ENCODE peak calls at places on chromosomes 5 and 9, in five cellular contexts. One of them, this sample, is unnamed.

GRCh38 chr5:150077996-150078801 is 8.2 kb downstream of the CSF1R start:
- DNase-seq in mesendoderm: no peak
- DNase-seq in GM12878: no peak
- DNase-seq in iPS DF 6.9: no peak
- DNase-seq in heart right ventricle: no peak
- DNase-seq in this sample: no peak

GRCh38 chr9:114284316-114285060 is 38.4 kb upstream of the ORM1 start:
- DNase-seq in GM12878: no peak
- DNase-seq in mesendoderm: no peak
- DNase-seq in heart right ventricle: no peak
- DNase-seq in iPS DF 6.9: no peak
- DNase-seq in this sample: no peak

GRCh38 chr9:71816782-71817549 is 48.7 kb upstream of the CEMIP2 start:
- DNase-seq in heart right ventricle: no peak
- DNase-seq in iPS DF 6.9: no peak
- DNase-seq in mesendoderm: no peak
- DNase-seq in GM12878: no peak
- DNase-seq in this sample: no peak

GRCh38 chr9:37029304-37029775 is 4.7 kb downstream of the PAX5 start:
- DNase-seq in GM12878: no peak
- DNase-seq in heart right ventricle: no peak
- DNase-seq in iPS DF 6.9: no peak
- DNase-seq in mesendoderm: peak
- DNase-seq in this sample: peak

GRCh38 chr5:131042021-131042789 is 122.9 kb downstream of the HINT1 start:
- DNase-seq in GM12878: no peak
- DNase-seq in mesendoderm: no peak
- DNase-seq in heart right ventricle: no peak
- DNase-seq in iPS DF 6.9: no peak
- DNase-seq in this sample: no peak

GRCh38 chr9:27333241-27334052 is 36.5 kb upstream of the EQTN start:
- DNase-seq in GM12878: peak
- DNase-seq in iPS DF 6.9: peak
- DNase-seq in mesendoderm: peak
- DNase-seq in heart right ventricle: no peak
- DNase-seq in this sample: peak

GRCh38 chr9:75265525-75265972 is 177.2 kb downstream of the OSTF1 start:
- DNase-seq in iPS DF 6.9: peak
- DNase-seq in mesendoderm: peak
- DNase-seq in heart right ventricle: no peak
- DNase-seq in GM12878: no peak
- DNase-seq in this sample: peak

GRCh38 chr5:93570294-93571110 is 10.5 kb downstream of the NR2F1-AS1 start:
- DNase-seq in GM12878: no peak
- DNase-seq in heart right ventricle: peak
- DNase-seq in iPS DF 6.9: no peak
- DNase-seq in mesendoderm: no peak
- DNase-seq in this sample: no peak

GRCh38 chr5:14435481-14435880 is 146.1 kb upstream of the OTULINL start:
- DNase-seq in heart right ventricle: no peak
- DNase-seq in GM12878: no peak
- DNase-seq in iPS DF 6.9: no peak
- DNase-seq in mesendoderm: no peak
- DNase-seq in this sample: no peak

GRCh38 chr5:117266237-117266725 is 691.7 kb upstream of the SEMA6A start:
- DNase-seq in mesendoderm: no peak
- DNase-seq in GM12878: no peak
- DNase-seq in iPS DF 6.9: no peak
- DNase-seq in heart right ventricle: no peak
- DNase-seq in this sample: no peak

GRCh38 chr5:60206234-60206633 is 312.7 kb upstream of the PDE4D start:
- DNase-seq in GM12878: no peak
- DNase-seq in iPS DF 6.9: no peak
- DNase-seq in mesendoderm: no peak
- DNase-seq in heart right ventricle: no peak
- DNase-seq in this sample: no peak

GRCh38 chr9:110125207-110125751 is 82.7 kb downstream of the C9orf152 start:
- DNase-seq in iPS DF 6.9: no peak
- DNase-seq in GM12878: no peak
- DNase-seq in mesendoderm: peak
- DNase-seq in heart right ventricle: peak
- DNase-seq in this sample: no peak
- H3K4me3 ChIP-seq in iPS DF 6.9: no peak
- H3K4me3 ChIP-seq in GM12878: no peak
- H3K4me3 ChIP-seq in mesendoderm: no peak
- H3K4me3 ChIP-seq in heart right ventricle: peak
- H3K4me3 ChIP-seq in this sample: no peak

DNA sequence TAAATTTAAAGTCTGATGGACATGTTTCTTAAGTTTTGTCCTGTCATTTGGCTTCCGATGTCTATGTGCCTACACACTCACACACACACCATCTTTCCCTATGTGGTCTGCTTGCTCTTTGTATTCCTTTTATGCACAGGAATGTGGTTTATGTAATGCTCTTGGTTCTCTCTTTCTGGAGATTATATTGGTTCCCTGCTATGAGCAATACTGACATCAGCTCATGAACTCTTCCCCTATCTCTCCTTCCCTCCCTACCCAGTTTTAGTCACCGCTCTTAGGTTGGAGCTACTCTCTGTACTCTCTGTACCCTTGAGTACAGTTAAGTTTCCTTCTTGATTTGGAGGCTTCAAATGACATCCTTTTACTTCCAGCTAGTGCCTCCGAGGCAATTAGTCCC is 77.9 kb upstream of the MVB12B start:
- DNase-seq in heart right ventricle: no peak
- DNase-seq in GM12878: no peak
- DNase-seq in iPS DF 6.9: no peak
- DNase-seq in mesendoderm: no peak
- DNase-seq in this sample: no peak
- H3K4me3 ChIP-seq in heart right ventricle: no peak
- H3K4me3 ChIP-seq in GM12878: no peak
- H3K4me3 ChIP-seq in iPS DF 6.9: no peak
- H3K4me3 ChIP-seq in mesendoderm: no peak
- H3K4me3 ChIP-seq in this sample: no peak

DNA sequence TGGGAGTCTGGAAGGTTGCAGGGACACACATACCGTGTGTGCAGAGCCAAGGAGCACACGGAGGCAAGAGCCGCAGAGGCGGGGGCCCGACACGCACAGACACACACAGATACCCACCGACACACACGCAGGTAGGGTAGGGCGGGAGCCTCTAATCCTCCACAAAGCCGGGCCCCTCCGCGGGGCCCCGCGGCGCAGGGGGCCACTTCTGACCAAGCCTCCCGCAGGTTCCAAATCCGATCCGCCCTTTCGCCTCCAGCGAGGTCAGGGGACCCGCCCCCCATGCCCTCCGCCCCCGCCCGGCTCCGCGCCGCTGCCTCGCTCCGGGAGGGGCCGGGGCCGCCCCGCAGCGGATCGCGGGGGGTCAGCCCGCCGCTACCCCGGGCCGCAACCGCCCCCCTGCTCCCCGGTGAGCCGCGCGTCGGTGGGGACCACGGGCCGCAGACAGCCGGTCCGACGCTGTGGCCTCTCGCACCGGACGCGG is 1.4 kb upstream of the LMX1B start:
- DNase-seq in mesendoderm: no peak
- DNase-seq in GM12878: no peak
- DNase-seq in iPS DF 6.9: no peak
- DNase-seq in heart right ventricle: no peak
- DNase-seq in this sample: no peak
- H3K4me3 ChIP-seq in mesendoderm: no peak
- H3K4me3 ChIP-seq in GM12878: no peak
- H3K4me3 ChIP-seq in iPS DF 6.9: peak
- H3K4me3 ChIP-seq in heart right ventricle: peak
- H3K4me3 ChIP-seq in this sample: no peak

GRCh38 chr9:129333961-129334743 is 156.1 kb upstream of the IER5L start:
- DNase-seq in iPS DF 6.9: peak
- DNase-seq in heart right ventricle: peak
- DNase-seq in mesendoderm: peak
- DNase-seq in GM12878: no peak
- DNase-seq in this sample: no peak
- H3K4me3 ChIP-seq in iPS DF 6.9: no peak
- H3K4me3 ChIP-seq in heart right ventricle: peak
- H3K4me3 ChIP-seq in mesendoderm: no peak
- H3K4me3 ChIP-seq in GM12878: no peak
- H3K4me3 ChIP-seq in this sample: no peak

GRCh38 chr5:119312403-119312802 is 43.4 kb upstream of the TNFAIP8 start:
- DNase-seq in heart right ventricle: no peak
- DNase-seq in iPS DF 6.9: no peak
- DNase-seq in GM12878: no peak
- DNase-seq in mesendoderm: no peak
- DNase-seq in this sample: no peak

GRCh38 chr5:119313876-119314605 is 41.8 kb upstream of the TNFAIP8 start:
- DNase-seq in heart right ventricle: no peak
- DNase-seq in GM12878: no peak
- DNase-seq in iPS DF 6.9: no peak
- DNase-seq in mesendoderm: peak
- DNase-seq in this sample: no peak

GRCh38 chr5:119315516-119315949 is 40.3 kb upstream of the TNFAIP8 start:
- DNase-seq in iPS DF 6.9: no peak
- DNase-seq in GM12878: peak
- DNase-seq in mesendoderm: peak
- DNase-seq in heart right ventricle: no peak
- DNase-seq in this sample: peak

GRCh38 chr5:119311688-119312087 is 44.1 kb upstream of the TNFAIP8 start:
- DNase-seq in GM12878: no peak
- DNase-seq in mesendoderm: no peak
- DNase-seq in heart right ventricle: no peak
- DNase-seq in iPS DF 6.9: no peak
- DNase-seq in this sample: no peak

DNA sequence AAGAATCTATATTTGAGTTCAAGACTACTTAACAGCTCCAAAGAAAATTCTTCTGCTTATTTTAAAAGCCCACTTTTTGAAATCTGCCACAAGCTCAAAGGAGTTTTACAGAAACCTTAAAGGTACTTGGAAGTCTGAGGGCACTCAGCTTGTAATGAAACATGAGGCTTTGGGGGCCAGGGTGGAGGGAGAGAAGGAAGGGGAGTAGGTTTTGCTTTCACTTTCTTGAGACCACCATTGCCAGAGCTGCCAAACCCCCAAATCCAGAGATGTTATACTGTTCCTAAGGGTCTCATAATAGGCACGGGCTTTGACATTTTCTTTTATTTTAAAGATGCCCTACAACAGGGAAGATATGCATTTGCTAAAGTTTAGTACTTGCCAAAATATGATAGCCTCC is 42.6 kb upstream of the TNFAIP8 start:
- DNase-seq in heart right ventricle: no peak
- DNase-seq in mesendoderm: no peak
- DNase-seq in iPS DF 6.9: no peak
- DNase-seq in GM12878: no peak
- DNase-seq in this sample: no peak
- H3K4me3 ChIP-seq in heart right ventricle: no peak
- H3K4me3 ChIP-seq in mesendoderm: no peak
- H3K4me3 ChIP-seq in iPS DF 6.9: no peak
- H3K4me3 ChIP-seq in GM12878: no peak
- H3K4me3 ChIP-seq in this sample: no peak

GRCh38 chr9:86585422-86586143 is 231.4 kb upstream of the TUT7 start:
- DNase-seq in heart right ventricle: no peak
- DNase-seq in iPS DF 6.9: no peak
- DNase-seq in GM12878: no peak
- DNase-seq in mesendoderm: peak
- DNase-seq in this sample: no peak
- H3K4me3 ChIP-seq in heart right ventricle: peak
- H3K4me3 ChIP-seq in iPS DF 6.9: no peak
- H3K4me3 ChIP-seq in GM12878: no peak
- H3K4me3 ChIP-seq in mesendoderm: no peak
- H3K4me3 ChIP-seq in this sample: no peak

GRCh38 chr9:134260801-134261200 is 65.5 kb upstream of the RXRA start:
- DNase-seq in mesendoderm: no peak
- DNase-seq in iPS DF 6.9: no peak
- DNase-seq in heart right ventricle: no peak
- DNase-seq in GM12878: no peak
- DNase-seq in this sample: no peak

GRCh38 chr9:134263575-134263974 is 62.7 kb upstream of the RXRA start:
- DNase-seq in mesendoderm: no peak
- DNase-seq in GM12878: no peak
- DNase-seq in iPS DF 6.9: no peak
- DNase-seq in heart right ventricle: no peak
- DNase-seq in this sample: no peak

GRCh38 chr9:134259708-134260107 is 66.5 kb upstream of the RXRA start:
- DNase-seq in heart right ventricle: no peak
- DNase-seq in GM12878: no peak
- DNase-seq in iPS DF 6.9: no peak
- DNase-seq in mesendoderm: no peak
- DNase-seq in this sample: no peak

GRCh38 chr9:134264169-134264568 is 62.1 kb upstream of the RXRA start:
- DNase-seq in iPS DF 6.9: no peak
- DNase-seq in heart right ventricle: no peak
- DNase-seq in GM12878: no peak
- DNase-seq in mesendoderm: no peak
- DNase-seq in this sample: no peak

GRCh38 chr9:134262035-134262434 is 64.2 kb upstream of the RXRA start:
- DNase-seq in GM12878: no peak
- DNase-seq in heart right ventricle: no peak
- DNase-seq in mesendoderm: no peak
- DNase-seq in iPS DF 6.9: no peak
- DNase-seq in this sample: no peak
- H3K4me3 ChIP-seq in GM12878: no peak
- H3K4me3 ChIP-seq in heart right ventricle: no peak
- H3K4me3 ChIP-seq in mesendoderm: no peak
- H3K4me3 ChIP-seq in iPS DF 6.9: no peak
- H3K4me3 ChIP-seq in this sample: no peak

DNA sequence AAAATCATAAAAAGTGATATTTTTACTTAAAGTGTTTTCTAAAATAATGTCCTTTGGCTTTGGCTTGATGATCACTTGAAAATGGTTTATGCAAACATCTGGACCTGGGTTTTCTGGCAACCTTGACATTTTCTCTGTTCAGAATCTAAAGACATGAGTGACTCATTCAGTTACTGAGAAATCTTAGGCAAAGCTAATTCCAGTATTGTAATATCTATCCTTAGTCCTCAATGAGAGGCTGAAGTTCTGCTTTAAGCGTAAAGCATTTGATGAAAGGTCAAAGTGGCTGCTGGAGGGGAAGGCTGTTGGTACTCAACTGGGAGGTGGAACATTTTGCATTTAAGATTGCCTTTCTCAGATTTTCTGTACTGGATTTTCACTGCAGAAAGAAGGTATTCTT is 2.3 kb downstream of the MAN2A1 start:
- DNase-seq in iPS DF 6.9: no peak
- DNase-seq in heart right ventricle: no peak
- DNase-seq in GM12878: no peak
- DNase-seq in mesendoderm: no peak
- DNase-seq in this sample: peak
- H3K4me3 ChIP-seq in iPS DF 6.9: no peak
- H3K4me3 ChIP-seq in heart right ventricle: peak
- H3K4me3 ChIP-seq in GM12878: peak
- H3K4me3 ChIP-seq in mesendoderm: no peak
- H3K4me3 ChIP-seq in this sample: peak

GRCh38 chr5:170362102-170362501 is 27.1 kb downstream of the KCNMB1 start:
- DNase-seq in heart right ventricle: peak
- DNase-seq in GM12878: no peak
- DNase-seq in iPS DF 6.9: no peak
- DNase-seq in mesendoderm: no peak
- DNase-seq in this sample: no peak

GRCh38 chr5:170360712-170361501 is 28.3 kb downstream of the KCNMB1 start:
- DNase-seq in GM12878: no peak
- DNase-seq in mesendoderm: no peak
- DNase-seq in heart right ventricle: no peak
- DNase-seq in iPS DF 6.9: no peak
- DNase-seq in this sample: no peak

GRCh38 chr5:170363671-170364070 is 25.5 kb downstream of the KCNMB1 start:
- DNase-seq in iPS DF 6.9: no peak
- DNase-seq in heart right ventricle: no peak
- DNase-seq in GM12878: no peak
- DNase-seq in mesendoderm: no peak
- DNase-seq in this sample: no peak

GRCh38 chr5:170362625-170363024 is 26.5 kb downstream of the KCNMB1 start:
- DNase-seq in mesendoderm: no peak
- DNase-seq in GM12878: no peak
- DNase-seq in iPS DF 6.9: no peak
- DNase-seq in heart right ventricle: no peak
- DNase-seq in this sample: no peak

GRCh38 chr5:170361600-170361999 is 27.6 kb downstream of the KCNMB1 start:
- DNase-seq in heart right ventricle: no peak
- DNase-seq in mesendoderm: peak
- DNase-seq in GM12878: no peak
- DNase-seq in iPS DF 6.9: no peak
- DNase-seq in this sample: no peak
- H3K4me3 ChIP-seq in heart right ventricle: no peak
- H3K4me3 ChIP-seq in mesendoderm: no peak
- H3K4me3 ChIP-seq in GM12878: no peak
- H3K4me3 ChIP-seq in iPS DF 6.9: no peak
- H3K4me3 ChIP-seq in this sample: no peak

This sample was measured in GM12865.